ENCODE peak calls at places on chromosomes 1 and 21, in seven cellular contexts. E, C, D, Y, V, K and S are unnamed samples.

GRCh38 chr21:36725793-36726386 is 27.0 kb downstream of the SIM2 start:
- DNase-seq in D (peak), E (no peak), Y (peak), C (no peak), V (no peak), K (no peak), S (peak)

GRCh38 chr1:25927541-25928265 is 21.5 kb upstream of the STMN1 start:
- DNase-seq in D (no peak), V (no peak), E (no peak), K (peak), C (no peak), Y (no peak), S (no peak)

GRCh38 chr1:183022202-183023145 is 746 bp upstream of the LAMC1 start:
- DNase-seq in Y (peak), D (peak), E (peak), C (peak), V (peak), K (peak), S (peak)

GRCh38 chr1:108817016-108817415 is 39.9 kb downstream of the AKNAD1 start:
- DNase-seq in E (peak), D (no peak), Y (peak), C (peak), K (no peak), V (no peak), S (no peak)

GRCh38 chr1:8815582-8816285 is 1.7 kb downstream of the RERE start:
- DNase-seq in Y (no peak), E (no peak), K (peak), D (no peak), C (no peak), V (no peak), S (peak)

GRCh38 chr21:31218830-31219608 is 125.0 kb downstream of the TIAM1 start:
- DNase-seq in C (peak), V (no peak), E (no peak), K (no peak), Y (peak), D (no peak), S (peak)

GRCh38 chr1:1631793-1632420 is at the start of gene MMP23B:
- DNase-seq in V (no peak), E (no peak), C (no peak), Y (no peak), K (no peak), D (peak), S (no peak)

GRCh38 chr1:241881444-241881843 is 33.4 kb downstream of the EXO1 start:
- DNase-seq in K (no peak), C (no peak), Y (no peak), D (no peak), V (no peak), E (no peak), S (no peak)

GRCh38 chr1:23470282-23471070 is 13.5 kb downstream of the ASAP3 start:
- DNase-seq in Y (no peak), K (no peak), E (no peak), D (peak), C (no peak), V (no peak), S (no peak)

GRCh38 chr1:115771094-115771846 is 2.8 kb upstream of the CASQ2 start:
- DNase-seq in C (no peak), D (no peak), V (no peak), Y (no peak), E (no peak), K (no peak), S (peak)

GRCh38 chr1:228555074-228555989 is 68.2 kb downstream of the RNF187 start:
- DNase-seq in C (peak), D (no peak), E (peak), V (no peak), K (peak), Y (no peak), S (no peak)

GRCh38 chr1:92461364-92462097 is 25.2 kb downstream of the GFI1 start:
- DNase-seq in K (no peak), Y (no peak), V (no peak), E (peak), D (no peak), C (no peak), S (no peak)

GRCh38 chr21:41406340-41406739 is 19.7 kb upstream of the MX1 start:
- DNase-seq in E (no peak), V (no peak), D (no peak), C (no peak), Y (no peak), K (no peak), S (no peak)

GRCh38 chr1:18783705-18784522 is 75.5 kb downstream of the TAS1R2 start:
- DNase-seq in C (no peak), D (no peak), Y (no peak), V (no peak), K (no peak), E (no peak), S (no peak)

GRCh38 chr1:228313536-228314277 is 92.9 kb downstream of the TRIM11 start:
- DNase-seq in C (no peak), E (no peak), V (no peak), K (no peak), Y (no peak), D (no peak), S (peak)

GRCh38 chr1:26275580-26276431 is 4.1 kb upstream of the SH3BGRL3 start:
- DNase-seq in C (peak), Y (peak), K (peak), V (peak), D (peak), E (peak), S (peak)

GRCh38 chr1:25486602-25487001 is 55.9 kb downstream of the MACO1 start:
- DNase-seq in K (no peak), C (no peak), D (no peak), V (no peak), Y (no peak), E (no peak), S (no peak)

GRCh38 chr1:39952359-39953110 is 2.4 kb upstream of the MFSD2A start:
- DNase-seq in E (peak), D (no peak), K (no peak), V (no peak), Y (no peak), C (peak), S (peak)

GRCh38 chr1:223733898-223734852 is 21.8 kb downstream of the CAPN2 start:
- DNase-seq in Y (peak), E (no peak), V (no peak), C (no peak), D (no peak), K (no peak), S (peak)

GRCh38 chr21:39976805-39977204 is 109.6 kb downstream of the PCP4 start:
- DNase-seq in E (no peak), Y (no peak), C (no peak), V (no peak), D (no peak), K (no peak), S (no peak)

GRCh38 chr1:157460381-157460780 is 91.9 kb downstream of the FCRL5 start:
- DNase-seq in D (no peak), K (no peak), Y (no peak), E (no peak), V (no peak), C (no peak), S (no peak)

GRCh38 chr1:154329551-154330131 is 4.3 kb downstream of the ATP8B2 start:
- DNase-seq in Y (no peak), K (no peak), D (no peak), E (no peak), C (no peak), V (no peak), S (no peak)

GRCh38 chr1:19662313-19662712 is 2.4 kb upstream of the HTR6 start:
- DNase-seq in D (no peak), C (no peak), E (no peak), Y (no peak), V (no peak), K (no peak), S (no peak)

GRCh38 chr1:235079443-235079967 is 49.1 kb downstream of the TOMM20 start:
- DNase-seq in D (no peak), E (peak), Y (peak), K (no peak), V (no peak), C (peak), S (peak)

GRCh38 chr1:235088440-235088839 is 40.2 kb downstream of the TOMM20 start:
- DNase-seq in D (no peak), K (no peak), E (no peak), Y (no peak), V (no peak), C (no peak), S (no peak)

GRCh38 chr1:235087906-235088305 is 40.7 kb downstream of the TOMM20 start:
- DNase-seq in E (no peak), V (no peak), D (peak), K (no peak), C (no peak), Y (no peak), S (no peak)

GRCh38 chr1:235078927-235079381 is 49.7 kb downstream of the TOMM20 start:
- DNase-seq in E (no peak), V (no peak), C (no peak), K (no peak), Y (no peak), D (no peak), S (no peak)

DNA sequence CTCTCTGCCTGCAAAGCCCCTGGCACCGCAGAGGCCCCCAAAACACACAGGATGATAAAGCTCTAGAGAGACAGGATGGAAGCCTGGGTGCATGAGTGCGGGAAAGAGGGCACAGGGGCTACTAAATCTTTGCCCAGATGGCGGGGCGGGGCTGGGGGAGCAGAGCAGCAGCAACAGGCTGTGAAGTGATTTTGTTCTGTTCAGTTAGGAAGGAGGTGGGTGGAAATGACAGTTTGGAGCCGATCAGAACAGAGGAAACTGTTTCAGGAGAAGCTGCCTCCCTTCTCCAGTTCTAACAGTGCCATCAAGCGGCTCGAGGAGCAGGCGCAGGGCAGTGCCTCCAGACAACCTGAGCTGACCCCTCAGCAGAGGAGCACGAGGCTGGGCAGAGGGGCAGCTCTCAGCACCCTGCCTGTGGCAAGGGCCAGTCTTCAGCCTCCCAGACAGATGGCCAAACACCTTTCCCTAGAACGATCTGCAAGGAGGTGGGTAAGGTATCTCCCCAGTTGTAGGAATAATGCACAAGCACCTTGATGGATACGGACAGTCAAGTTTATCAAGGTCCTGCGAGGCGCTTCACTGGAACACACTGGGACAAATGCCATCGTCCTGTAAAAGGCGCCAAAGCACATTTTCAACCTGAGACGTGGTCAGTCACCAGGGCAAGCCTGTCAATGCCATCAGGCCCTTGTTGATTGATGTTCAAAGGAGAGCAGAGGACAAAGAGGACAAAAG is 44.9 kb downstream of the TOMM20 start:
- DNase-seq in E (peak), D (peak), Y (peak), C (peak), V (no peak), K (peak), S (peak)
- TF ChIP-seq POLR2AphosphoS5 in E (peak), D (peak), Y (peak), C (peak), V (peak), K (no peak), S (peak)

GRCh38 chr1:114692947-114693346 is 2.4 kb downstream of the AMPD1 start:
- DNase-seq in K (no peak), Y (no peak), D (no peak), V (no peak), C (no peak), E (no peak), S (no peak)

GRCh38 chr1:114688526-114688925 is 6.8 kb downstream of the AMPD1 start:
- DNase-seq in C (no peak), K (no peak), V (no peak), Y (no peak), D (no peak), E (no peak), S (no peak)

GRCh38 chr1:114695430-114696093 is at the start of gene AMPD1:
- DNase-seq in Y (peak), E (no peak), K (no peak), C (no peak), V (no peak), D (no peak), S (no peak)

GRCh38 chr1:114694540-114695310 is 621 bp downstream of the AMPD1 start:
- DNase-seq in Y (no peak), V (no peak), E (no peak), C (no peak), K (no peak), D (no peak), S (no peak)

GRCh38 chr1:114691061-114691460 is 4.3 kb downstream of the AMPD1 start:
- DNase-seq in K (no peak), V (no peak), C (no peak), Y (no peak), D (no peak), E (no peak), S (no peak)
- H3K27ac ChIP-seq in K (no peak), V (no peak), C (no peak), Y (no peak), D (no peak), E (no peak), S (no peak)

DNA sequence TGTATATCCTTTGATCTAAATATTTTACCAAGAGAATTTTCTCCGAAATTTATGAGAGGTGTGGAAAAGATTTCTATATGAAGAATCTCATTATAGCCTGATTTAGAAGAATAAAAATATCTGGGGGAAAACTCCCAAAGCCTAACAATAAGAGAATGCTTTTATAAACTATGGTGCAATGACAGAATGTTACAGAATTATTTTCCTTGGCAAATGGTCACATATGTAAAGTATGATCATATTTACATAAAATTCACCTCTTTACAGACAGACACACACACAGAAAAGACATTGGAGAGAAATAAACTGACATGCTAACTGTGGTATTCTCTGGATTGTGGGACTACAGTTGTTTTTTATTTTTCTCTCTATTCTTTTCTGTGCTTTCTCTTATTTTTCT is 226.3 kb upstream of the USP24 start:
- DNase-seq in K (no peak), Y (no peak), V (no peak), C (no peak), E (no peak), D (no peak), S (no peak)
- TF ChIP-seq POLR2AphosphoS5 in K (no peak), Y (no peak), V (no peak), C (no peak), E (no peak), D (no peak), S (no peak)

DNA sequence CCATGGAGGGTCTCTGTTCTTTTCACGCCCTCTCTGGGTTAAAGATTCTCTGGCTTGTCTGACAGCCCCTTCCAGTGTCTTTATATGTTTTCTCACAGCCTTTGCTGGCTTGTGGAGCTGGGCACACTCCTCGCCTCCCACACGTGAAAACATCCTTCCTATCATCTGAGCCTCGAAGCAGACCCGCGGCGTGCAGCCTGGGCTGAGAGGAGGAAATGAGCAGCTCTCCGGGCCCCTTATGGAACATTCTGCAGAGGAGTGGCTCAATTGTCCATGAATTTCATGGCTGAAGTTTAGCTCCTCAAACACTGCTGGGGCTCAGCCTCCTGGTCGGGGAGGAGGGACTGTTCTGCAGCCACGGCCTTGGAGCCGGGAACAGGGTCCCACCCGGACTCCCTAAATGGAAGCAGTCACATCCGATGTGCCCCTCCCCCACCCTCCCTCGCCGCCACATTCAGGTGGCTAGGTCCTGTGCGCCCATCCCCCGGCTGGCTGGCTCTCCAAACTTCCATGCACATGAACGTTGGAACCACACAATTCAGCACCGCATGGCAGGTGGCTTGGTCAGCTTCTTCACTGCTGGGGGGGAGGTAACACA is 15.1 kb upstream of the PDE9A start:
- DNase-seq in V (no peak), D (no peak), E (no peak), C (no peak), K (no peak), Y (no peak), S (no peak)
- H3K27ac ChIP-seq in V (no peak), D (no peak), E (no peak), C (no peak), K (no peak), Y (no peak), S (no peak)

DNA sequence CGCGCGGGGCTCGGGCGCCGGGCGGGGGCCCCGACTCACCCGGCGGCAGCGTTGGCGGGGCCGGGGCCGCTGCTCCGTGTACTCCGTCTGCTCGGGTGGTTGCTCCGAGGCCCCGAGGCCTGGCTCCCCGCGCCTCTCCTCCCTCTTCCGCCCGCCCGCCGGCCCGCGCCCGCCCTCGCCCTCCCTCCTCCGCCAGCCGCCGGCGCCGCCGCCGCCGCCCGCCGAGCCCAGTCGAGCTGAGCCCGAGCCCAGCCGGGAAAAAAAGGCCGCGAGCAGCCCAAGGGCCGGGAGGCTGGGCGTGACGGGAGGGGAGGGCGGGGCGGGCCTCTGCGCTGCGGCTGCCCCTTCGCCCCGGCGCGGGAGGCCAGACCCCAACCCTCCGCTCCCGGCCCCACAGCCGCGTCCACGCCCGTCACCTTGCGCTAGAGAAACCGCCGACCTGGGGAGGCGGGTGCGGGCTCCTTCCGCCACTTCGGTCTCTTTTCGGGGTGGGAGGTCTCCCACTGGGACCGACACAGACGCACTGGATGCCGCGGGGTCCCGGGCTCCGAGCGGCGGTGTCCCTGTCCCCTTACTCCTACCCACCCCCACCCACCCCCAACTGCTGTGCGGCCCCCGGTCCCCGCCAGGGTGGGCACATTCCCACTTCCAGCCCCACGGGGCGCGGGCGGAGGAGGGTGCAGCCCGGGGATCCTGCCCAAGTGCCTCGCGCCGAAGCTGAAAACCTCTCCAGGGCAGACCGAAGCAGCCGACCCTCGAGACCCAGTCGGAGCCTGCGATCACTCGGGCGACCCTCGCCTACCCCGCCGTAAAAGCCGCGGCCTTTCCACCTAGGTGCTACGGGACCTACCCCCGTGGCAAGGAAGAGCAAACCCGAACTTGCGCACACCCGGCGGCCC is at the start of gene CERS2:
- DNase-seq in K (peak), E (peak), Y (peak), C (peak), D (peak), V (no peak), S (peak)
- TF ChIP-seq POLR2AphosphoS5 in K (no peak), E (peak), Y (peak), C (no peak), D (peak), V (peak), S (peak)

DNA sequence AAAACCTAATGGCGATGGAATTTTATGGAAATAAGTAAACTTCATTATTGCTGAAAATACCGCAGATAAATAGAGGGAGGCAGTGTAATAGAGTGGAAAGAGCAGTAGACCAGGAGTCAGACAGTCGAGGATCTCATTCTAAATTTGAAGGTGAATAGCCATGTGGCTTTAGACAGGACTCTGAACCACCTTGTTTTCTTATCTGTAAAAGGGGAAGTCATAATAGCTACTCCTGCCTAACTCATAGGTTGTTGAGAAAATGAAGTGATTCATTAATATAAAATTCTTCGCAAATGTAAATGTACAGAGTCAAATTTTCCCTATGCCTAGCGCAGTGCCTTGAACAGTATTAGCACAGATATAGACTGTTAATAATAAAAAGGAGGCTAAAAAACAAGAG is 14.8 kb downstream of the RPS6KC1 start:
- DNase-seq in D (no peak), K (no peak), E (no peak), V (no peak), C (no peak), Y (no peak), S (no peak)
- H3K27ac ChIP-seq in D (no peak), K (no peak), E (no peak), V (no peak), C (no peak), Y (no peak), S (no peak)